ENCODE peak calls at places on chromosomes 4 and X, in six cellular contexts. One of them, this sample, is unnamed.

GRCh38 chr4:179145746-179146530 is 1703.7 kb upstream of the AGA start:
- DNase-seq in heart right ventricle: no peak
- DNase-seq in CD8-positive, alpha-beta T cell: no peak
- DNase-seq in uterus: no peak
- DNase-seq in psoas muscle: no peak
- DNase-seq in A673: no peak
- DNase-seq in this sample: peak; percentile 60

GRCh38 chr4:1731180-1731579 is 9.9 kb downstream of the TACC3 start:
- DNase-seq in heart right ventricle: no peak
- DNase-seq in CD8-positive, alpha-beta T cell: no peak
- DNase-seq in uterus: no peak
- DNase-seq in psoas muscle: no peak
- DNase-seq in A673: no peak
- DNase-seq in this sample: no peak

GRCh38 chr4:73520821-73521220 is 39.3 kb downstream of the AFM start:
- DNase-seq in heart right ventricle: no peak
- DNase-seq in CD8-positive, alpha-beta T cell: no peak
- DNase-seq in uterus: no peak
- DNase-seq in psoas muscle: no peak
- DNase-seq in A673: peak; percentile 84
- DNase-seq in this sample: no peak

GRCh38 chrX:106177106-106177981 is 9.2 kb downstream of the PWWP3B start:
- DNase-seq in heart right ventricle: peak; percentile 73
- DNase-seq in CD8-positive, alpha-beta T cell: no peak
- DNase-seq in uterus: peak; percentile 72
- DNase-seq in psoas muscle: peak; percentile 82
- DNase-seq in A673: no peak
- DNase-seq in this sample: no peak

GRCh38 chr4:131419147-131419546 is 1729.9 kb upstream of the PCDH10 start:
- DNase-seq in heart right ventricle: no peak
- DNase-seq in CD8-positive, alpha-beta T cell: no peak
- DNase-seq in uterus: no peak
- DNase-seq in psoas muscle: no peak
- DNase-seq in A673: no peak
- DNase-seq in this sample: no peak

GRCh38 chr4:122099896-122100295 is 52.2 kb upstream of the BLTP1 start:
- DNase-seq in heart right ventricle: no peak
- DNase-seq in CD8-positive, alpha-beta T cell: no peak
- DNase-seq in uterus: no peak
- DNase-seq in psoas muscle: no peak
- DNase-seq in A673: peak; percentile 59
- DNase-seq in this sample: no peak

GRCh38 chr4:124139044-124139443 is 573.5 kb downstream of the ANKRD50 start:
- DNase-seq in heart right ventricle: no peak
- DNase-seq in CD8-positive, alpha-beta T cell: no peak
- DNase-seq in uterus: no peak
- DNase-seq in psoas muscle: no peak
- DNase-seq in A673: no peak
- DNase-seq in this sample: no peak

GRCh38 chr4:183200453-183200852 is 101.4 kb downstream of the WWC2 start:
- DNase-seq in heart right ventricle: peak; percentile 22
- DNase-seq in CD8-positive, alpha-beta T cell: no peak
- DNase-seq in uterus: peak; percentile 25
- DNase-seq in psoas muscle: peak; percentile 56
- DNase-seq in A673: peak; percentile 96
- DNase-seq in this sample: peak; percentile 50

GRCh38 chr4:54016504-54016903 is 47.9 kb downstream of the CHIC2 start:
- DNase-seq in heart right ventricle: no peak
- DNase-seq in CD8-positive, alpha-beta T cell: no peak
- DNase-seq in uterus: no peak
- DNase-seq in psoas muscle: no peak
- DNase-seq in A673: no peak
- DNase-seq in this sample: no peak

GRCh38 chr4:45119376-45119775 is 393.0 kb upstream of the GNPDA2 start:
- DNase-seq in heart right ventricle: no peak
- DNase-seq in CD8-positive, alpha-beta T cell: no peak
- DNase-seq in uterus: no peak
- DNase-seq in psoas muscle: no peak
- DNase-seq in A673: no peak
- DNase-seq in this sample: no peak

GRCh38 chr4:143921160-143921559 is 15.8 kb upstream of the GYPE start:
- DNase-seq in heart right ventricle: no peak
- DNase-seq in CD8-positive, alpha-beta T cell: no peak
- DNase-seq in uterus: no peak
- DNase-seq in psoas muscle: no peak
- DNase-seq in A673: no peak
- DNase-seq in this sample: no peak

GRCh38 chr4:123649248-123649643 is 252.7 kb downstream of the SPRY1 start:
- DNase-seq in heart right ventricle: no peak
- DNase-seq in CD8-positive, alpha-beta T cell: no peak
- DNase-seq in uterus: no peak
- DNase-seq in psoas muscle: no peak
- DNase-seq in A673: no peak
- DNase-seq in this sample: no peak

GRCh38 chr4:71540749-71541269 is 202.0 kb downstream of the SLC4A4 start:
- DNase-seq in heart right ventricle: no peak
- DNase-seq in CD8-positive, alpha-beta T cell: no peak
- DNase-seq in uterus: no peak
- DNase-seq in psoas muscle: no peak
- DNase-seq in A673: peak; percentile 44
- DNase-seq in this sample: no peak

GRCh38 chrX:6021316-6022091 is 207.2 kb downstream of the NLGN4X start:
- DNase-seq in heart right ventricle: no peak
- DNase-seq in CD8-positive, alpha-beta T cell: peak; percentile 12
- DNase-seq in uterus: no peak
- DNase-seq in psoas muscle: no peak
- DNase-seq in A673: peak; percentile 80
- DNase-seq in this sample: peak; percentile 22

GRCh38 chrX:56995271-56995994 is at the start of gene SPIN3:
- DNase-seq in heart right ventricle: peak; percentile 78
- DNase-seq in CD8-positive, alpha-beta T cell: peak; percentile 48
- DNase-seq in uterus: peak; percentile 75
- DNase-seq in psoas muscle: peak; percentile 88
- DNase-seq in A673: peak; percentile 59
- DNase-seq in this sample: peak; percentile 49

GRCh38 chr4:94882756-94883155 is 125.0 kb downstream of the BMPR1B start:
- DNase-seq in heart right ventricle: no peak
- DNase-seq in CD8-positive, alpha-beta T cell: no peak
- DNase-seq in uterus: no peak
- DNase-seq in psoas muscle: no peak
- DNase-seq in A673: no peak
- DNase-seq in this sample: peak; percentile 21

GRCh38 chr4:75723117-75723801 is 1.1 kb upstream of the USO1 start:
- DNase-seq in heart right ventricle: no peak
- DNase-seq in CD8-positive, alpha-beta T cell: no peak
- DNase-seq in uterus: no peak
- DNase-seq in psoas muscle: no peak
- DNase-seq in A673: no peak
- DNase-seq in this sample: peak; percentile 62

GRCh38 chrX:71178908-71179307 is 34.3 kb downstream of the NLGN3 start:
- DNase-seq in heart right ventricle: peak; percentile 47
- DNase-seq in CD8-positive, alpha-beta T cell: peak; percentile 50
- DNase-seq in uterus: peak; percentile 39
- DNase-seq in psoas muscle: no peak
- DNase-seq in A673: peak; percentile 76
- DNase-seq in this sample: peak; percentile 18

GRCh38 chr4:11914406-11914805 is 485.7 kb upstream of the HS3ST1 start:
- DNase-seq in heart right ventricle: peak; percentile 42
- DNase-seq in CD8-positive, alpha-beta T cell: no peak
- DNase-seq in uterus: no peak
- DNase-seq in psoas muscle: no peak
- DNase-seq in A673: no peak
- DNase-seq in this sample: no peak

GRCh38 chr4:104616401-104616820 is 121.7 kb upstream of the CXXC4 start:
- DNase-seq in heart right ventricle: peak; percentile 78
- DNase-seq in CD8-positive, alpha-beta T cell: no peak
- DNase-seq in uterus: no peak
- DNase-seq in psoas muscle: no peak
- DNase-seq in A673: no peak
- DNase-seq in this sample: no peak

GRCh38 chr4:62003695-62004094 is 803.6 kb downstream of the ADGRL3 start:
- DNase-seq in heart right ventricle: no peak
- DNase-seq in CD8-positive, alpha-beta T cell: no peak
- DNase-seq in uterus: no peak
- DNase-seq in psoas muscle: no peak
- DNase-seq in A673: no peak
- DNase-seq in this sample: no peak

GRCh38 chr4:23921993-23922392 is 32.1 kb upstream of the PPARGC1A start:
- DNase-seq in heart right ventricle: no peak
- DNase-seq in CD8-positive, alpha-beta T cell: no peak
- DNase-seq in uterus: no peak
- DNase-seq in psoas muscle: no peak
- DNase-seq in A673: no peak
- DNase-seq in this sample: no peak

GRCh38 chr4:26105815-26106699 is 192.0 kb downstream of the SMIM20 start:
- DNase-seq in heart right ventricle: no peak
- DNase-seq in CD8-positive, alpha-beta T cell: no peak
- DNase-seq in uterus: peak; percentile 31
- DNase-seq in psoas muscle: no peak
- DNase-seq in A673: peak; percentile 26
- DNase-seq in this sample: peak; percentile 64

GRCh38 chr4:1318488-1319213 is 28.4 kb upstream of the UVSSA start:
- DNase-seq in heart right ventricle: no peak
- DNase-seq in CD8-positive, alpha-beta T cell: peak; percentile 63
- DNase-seq in uterus: no peak
- DNase-seq in psoas muscle: peak; percentile 27
- DNase-seq in A673: no peak
- DNase-seq in this sample: no peak

DNA sequence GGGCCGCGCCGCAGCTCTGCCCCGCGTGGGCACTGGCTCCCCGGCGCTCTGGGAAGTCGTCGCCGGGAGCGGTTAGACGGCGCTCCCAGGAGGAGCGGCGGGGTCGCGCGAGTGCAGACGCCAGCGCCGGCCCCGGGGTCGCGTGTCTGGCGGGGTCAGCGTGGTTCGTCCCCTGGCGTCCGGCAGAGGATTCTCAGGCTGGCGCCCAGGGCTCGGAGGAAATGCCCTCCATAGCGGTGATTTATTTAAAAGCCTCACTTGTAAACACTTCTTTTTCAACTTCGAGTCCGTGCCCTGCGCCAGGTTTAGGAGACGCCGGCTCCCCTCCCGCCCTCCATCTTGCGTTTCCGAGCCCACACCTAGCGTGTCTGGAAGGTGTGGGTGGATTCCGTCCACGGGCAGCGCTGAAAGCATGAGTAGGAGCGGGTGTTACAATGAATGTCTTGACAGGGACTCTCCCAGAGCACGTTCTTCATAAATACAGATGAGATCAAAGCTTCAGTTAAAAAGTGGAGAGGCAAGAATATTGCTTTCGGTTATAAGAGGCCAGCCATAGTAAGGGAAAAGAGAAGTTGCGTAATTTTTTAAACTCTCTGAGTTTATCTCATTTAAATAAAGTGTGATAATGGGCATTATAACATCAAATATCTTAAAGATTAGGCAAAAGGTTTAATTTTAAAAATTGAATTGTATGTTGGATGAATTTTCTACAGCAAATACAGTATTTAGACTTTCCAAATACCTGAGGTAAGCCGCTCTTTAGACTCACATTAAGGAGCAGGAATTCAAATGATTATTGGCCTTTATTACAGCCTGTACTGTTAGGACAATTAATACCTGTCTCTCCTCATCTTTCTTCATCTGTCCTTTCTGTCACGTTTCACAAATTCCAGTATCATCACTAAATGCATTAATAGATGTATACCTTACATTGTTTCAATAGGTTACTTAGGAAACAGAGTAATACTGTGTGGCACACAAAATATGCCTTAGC is 863 bp downstream of the FAM241A start:
- DNase-seq in heart right ventricle: peak; percentile 41
- DNase-seq in CD8-positive, alpha-beta T cell: peak; percentile 59
- DNase-seq in uterus: peak; percentile 42
- DNase-seq in psoas muscle: peak; percentile 69
- DNase-seq in A673: peak; percentile 55
- DNase-seq in this sample: peak; percentile 51
- TF ChIP-seq CTCF in heart right ventricle: no peak
- TF ChIP-seq CTCF in CD8-positive, alpha-beta T cell: no peak
- TF ChIP-seq CTCF in uterus: no peak
- TF ChIP-seq CTCF in psoas muscle: peak; percentile 21
- TF ChIP-seq CTCF in A673: no peak
- TF ChIP-seq CTCF in this sample: peak; percentile 5

GRCh38 chr4:146978641-146979040 is 33.0 kb upstream of the TTC29 start:
- DNase-seq in heart right ventricle: no peak
- DNase-seq in CD8-positive, alpha-beta T cell: no peak
- DNase-seq in uterus: no peak
- DNase-seq in psoas muscle: no peak
- DNase-seq in A673: no peak
- DNase-seq in this sample: no peak
- H3K4me1 ChIP-seq in heart right ventricle: no peaks in the 10 kb centered on the region
- H3K4me1 ChIP-seq in CD8-positive, alpha-beta T cell: no peaks in the 10 kb centered on the region
- H3K4me1 ChIP-seq in uterus: no peaks in the 10 kb centered on the region
- H3K4me1 ChIP-seq in psoas muscle: no peaks in the 10 kb centered on the region
- H3K4me1 ChIP-seq in A673: no peaks in the 10 kb centered on the region
- H3K4me1 ChIP-seq in this sample: no peaks in the 10 kb centered on the region

GRCh38 chr4:153766758-153767157 is 6.9 kb upstream of the RNF175 start:
- DNase-seq in heart right ventricle: no peak
- DNase-seq in CD8-positive, alpha-beta T cell: no peak
- DNase-seq in uterus: no peak
- DNase-seq in psoas muscle: no peak
- DNase-seq in A673: no peak
- DNase-seq in this sample: no peak

GRCh38 chr4:153764611-153765368 is 5.0 kb upstream of the RNF175 start:
- DNase-seq in heart right ventricle: no peak
- DNase-seq in CD8-positive, alpha-beta T cell: no peak
- DNase-seq in uterus: no peak
- DNase-seq in psoas muscle: no peak
- DNase-seq in A673: no peak
- DNase-seq in this sample: no peak

GRCh38 chr4:153759407-153760226 is at the start of gene RNF175:
- DNase-seq in heart right ventricle: no peak
- DNase-seq in CD8-positive, alpha-beta T cell: peak; percentile 13
- DNase-seq in uterus: no peak
- DNase-seq in psoas muscle: peak; percentile 49
- DNase-seq in A673: peak; percentile 32
- DNase-seq in this sample: no peak

GRCh38 chr4:153765836-153766235 is 6.0 kb upstream of the RNF175 start:
- DNase-seq in heart right ventricle: no peak
- DNase-seq in CD8-positive, alpha-beta T cell: no peak
- DNase-seq in uterus: no peak
- DNase-seq in psoas muscle: no peak
- DNase-seq in A673: no peak
- DNase-seq in this sample: no peak

GRCh38 chr4:153763404-153763803 is 3.6 kb upstream of the RNF175 start:
- DNase-seq in heart right ventricle: no peak
- DNase-seq in CD8-positive, alpha-beta T cell: no peak
- DNase-seq in uterus: no peak
- DNase-seq in psoas muscle: no peak
- DNase-seq in A673: peak; percentile 26
- DNase-seq in this sample: no peak
- TF ChIP-seq CTCF in heart right ventricle: no peak
- TF ChIP-seq CTCF in CD8-positive, alpha-beta T cell: no peak
- TF ChIP-seq CTCF in uterus: no peak
- TF ChIP-seq CTCF in psoas muscle: no peak
- TF ChIP-seq CTCF in A673: peak; percentile 52
- TF ChIP-seq CTCF in this sample: peak; percentile 65

DNA sequence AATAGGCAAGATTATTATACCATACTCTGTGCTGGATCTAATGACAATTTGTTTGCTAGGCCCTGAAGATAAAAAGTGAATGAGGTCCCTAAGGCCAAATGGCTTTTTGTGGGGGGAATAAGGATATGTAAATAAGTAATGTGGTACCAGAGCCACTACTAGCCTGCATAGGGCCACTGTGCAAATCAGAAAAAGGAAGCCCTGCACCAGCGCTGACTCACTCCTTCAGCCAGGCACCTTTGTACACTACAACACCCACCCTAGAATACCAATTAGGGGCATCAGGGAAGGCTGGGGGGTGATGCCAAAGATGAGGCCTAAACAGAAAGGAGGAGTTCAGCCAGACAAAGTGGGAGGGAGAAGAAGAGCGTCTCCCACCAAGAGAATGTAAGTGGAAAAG is 122.2 kb downstream of the CAMK2D start:
- DNase-seq in heart right ventricle: no peak
- DNase-seq in CD8-positive, alpha-beta T cell: no peak
- DNase-seq in uterus: no peak
- DNase-seq in psoas muscle: no peak
- DNase-seq in A673: no peak
- DNase-seq in this sample: no peak
- H3K4me1 ChIP-seq in heart right ventricle: peaks cover 100% of the 10 kb centered on the region
- H3K4me1 ChIP-seq in CD8-positive, alpha-beta T cell: peaks cover 39% of the 10 kb centered on the region
- H3K4me1 ChIP-seq in uterus: peaks cover 7% of the 10 kb centered on the region
- H3K4me1 ChIP-seq in psoas muscle: peaks cover 51% of the 10 kb centered on the region
- H3K4me1 ChIP-seq in A673: no peaks in the 10 kb centered on the region
- H3K4me1 ChIP-seq in this sample: no peaks in the 10 kb centered on the region